ENCODE peak calls at places on chromosomes 4 and X, in four cellular contexts. One of them, this sample, is unnamed.
A peak's percentile ranks its signal among the peaks of the same experiment; 100 is the strongest.

GRCh38 chr4:2858451-2859217 is 15.0 kb downstream of the ADD1 start:
- DNase-seq in adipocyte: peak; percentile 56
- DNase-seq in tibial nerve: no peak
- DNase-seq in fibroblast of lung: peak; percentile 69
- DNase-seq in this sample: peak; percentile 56

GRCh38 chr4:163404570-163404969 is 60.9 kb downstream of the NPY5R start:
- DNase-seq in adipocyte: peak; percentile 9
- DNase-seq in tibial nerve: no peak
- DNase-seq in fibroblast of lung: no peak
- DNase-seq in this sample: peak; percentile 34

GRCh38 chr4:90970021-90970420 is 842.8 kb downstream of the CCSER1 start:
- DNase-seq in adipocyte: no peak
- DNase-seq in tibial nerve: no peak
- DNase-seq in fibroblast of lung: no peak
- DNase-seq in this sample: no peak

GRCh38 chrX:2342878-2343277 is 157.9 kb downstream of the DHRSX start:
- DNase-seq in adipocyte: peak; percentile 70
- DNase-seq in tibial nerve: no peak
- DNase-seq in fibroblast of lung: peak; percentile 65
- DNase-seq in this sample: peak; percentile 49

GRCh38 chrX:76555269-76555668 is 127.8 kb downstream of the MAGEE1 start:
- DNase-seq in adipocyte: no peak
- DNase-seq in tibial nerve: no peak
- DNase-seq in fibroblast of lung: no peak
- DNase-seq in this sample: no peak

GRCh38 chr4:88616275-88616996 is 24.2 kb downstream of the HERC3 start:
- DNase-seq in adipocyte: peak; percentile 71
- DNase-seq in tibial nerve: no peak
- DNase-seq in fibroblast of lung: peak; percentile 87
- DNase-seq in this sample: peak; percentile 81

GRCh38 chr4:159281781-159282180 is 178.9 kb downstream of the RAPGEF2 start:
- DNase-seq in adipocyte: no peak
- DNase-seq in tibial nerve: no peak
- DNase-seq in fibroblast of lung: no peak
- DNase-seq in this sample: no peak

GRCh38 chrX:123338240-123338639 is 154.2 kb downstream of the GRIA3 start:
- DNase-seq in adipocyte: no peak
- DNase-seq in tibial nerve: no peak
- DNase-seq in fibroblast of lung: no peak
- DNase-seq in this sample: no peak

GRCh38 chr4:148445071-148445902 is 3.1 kb upstream of the NR3C2 start:
- DNase-seq in adipocyte: peak; percentile 43
- DNase-seq in tibial nerve: peak; percentile 32
- DNase-seq in fibroblast of lung: no peak
- DNase-seq in this sample: no peak

GRCh38 chr4:89110541-89110985 is 770 bp upstream of the TIGD2 start:
- DNase-seq in adipocyte: no peak
- DNase-seq in tibial nerve: no peak
- DNase-seq in fibroblast of lung: no peak
- DNase-seq in this sample: no peak

GRCh38 chr4:138627096-138627495 is 384.9 kb upstream of the SLC7A11 start:
- DNase-seq in adipocyte: no peak
- DNase-seq in tibial nerve: no peak
- DNase-seq in fibroblast of lung: peak; percentile 15
- DNase-seq in this sample: peak; percentile 56

GRCh38 chr4:27018076-27018475 is 157.4 kb downstream of the STIM2 start:
- DNase-seq in adipocyte: no peak
- DNase-seq in tibial nerve: no peak
- DNase-seq in fibroblast of lung: no peak
- DNase-seq in this sample: no peak

GRCh38 chr4:27018910-27019309 is 158.3 kb downstream of the STIM2 start:
- DNase-seq in adipocyte: no peak
- DNase-seq in tibial nerve: no peak
- DNase-seq in fibroblast of lung: no peak
- DNase-seq in this sample: no peak

GRCh38 chr4:27017623-27018022 is 157.0 kb downstream of the STIM2 start:
- DNase-seq in adipocyte: no peak
- DNase-seq in tibial nerve: no peak
- DNase-seq in fibroblast of lung: no peak
- DNase-seq in this sample: no peak

GRCh38 chr4:27020203-27020602 is 159.6 kb downstream of the STIM2 start:
- DNase-seq in adipocyte: no peak
- DNase-seq in tibial nerve: no peak
- DNase-seq in fibroblast of lung: no peak
- DNase-seq in this sample: no peak

GRCh38 chr4:27019766-27020165 is 159.1 kb downstream of the STIM2 start:
- DNase-seq in adipocyte: no peak
- DNase-seq in tibial nerve: no peak
- DNase-seq in fibroblast of lung: no peak
- DNase-seq in this sample: no peak
- H3K36me3 ChIP-seq in adipocyte: peaks cover 15% of the 10 kb centered on the region
- H3K36me3 ChIP-seq in tibial nerve: peaks cover 56% of the 10 kb centered on the region
- H3K36me3 ChIP-seq in fibroblast of lung: peaks cover 2% of the 10 kb centered on the region
- H3K36me3 ChIP-seq in this sample: no peaks in the 10 kb centered on the region

DNA sequence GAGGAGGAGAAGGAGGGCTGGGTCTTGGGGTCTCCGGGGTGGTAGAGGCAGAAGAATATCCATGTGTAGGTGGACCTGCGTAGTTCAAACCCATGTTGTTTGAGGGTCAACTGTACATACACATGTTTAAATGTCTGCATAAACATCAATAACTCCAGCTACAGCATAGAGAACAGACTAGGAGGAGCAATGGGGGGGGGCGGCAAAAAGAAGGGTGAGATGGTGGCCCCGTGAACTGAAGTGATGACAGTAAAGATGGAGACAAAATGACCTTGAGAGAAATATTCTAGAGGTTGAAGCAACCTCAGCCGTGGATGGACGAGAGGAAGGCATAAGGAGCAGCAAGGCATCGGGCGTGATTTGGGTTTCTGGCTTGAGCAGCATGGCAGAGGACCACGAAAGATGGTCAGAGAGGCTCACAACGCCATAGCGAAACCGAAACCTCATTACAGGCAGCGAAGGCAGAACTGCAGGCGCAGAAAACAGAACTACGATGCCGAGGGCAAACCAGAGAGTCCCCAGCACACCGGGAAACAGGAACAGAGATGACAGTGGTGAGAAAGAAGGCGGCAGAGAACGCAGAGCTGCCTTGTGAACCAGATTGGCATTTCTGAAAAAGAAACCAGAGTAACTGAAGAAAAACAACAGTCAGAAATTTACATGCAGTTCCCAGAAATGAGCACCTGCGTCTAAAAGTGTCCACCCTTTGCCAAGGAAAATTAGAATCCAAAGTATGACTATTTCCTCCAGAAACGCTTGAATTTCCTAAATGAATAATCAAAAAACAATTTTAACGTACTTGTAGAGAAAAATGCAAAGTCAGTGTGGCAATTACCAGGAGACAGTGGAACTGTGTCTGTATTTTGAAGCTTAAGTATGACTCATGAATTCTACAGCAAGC is 50.2 kb upstream of the ENPP6 start:
- DNase-seq in adipocyte: peak; percentile 88
- DNase-seq in tibial nerve: no peak
- DNase-seq in fibroblast of lung: peak; percentile 86
- DNase-seq in this sample: peak; percentile 60
- H3K4me3 ChIP-seq in adipocyte: peak overlapping the region; percentile 72
- H3K4me3 ChIP-seq in tibial nerve: peak overlapping the region; percentile 16
- H3K4me3 ChIP-seq in fibroblast of lung: peak overlapping the region; percentile 26
- H3K4me3 ChIP-seq in this sample: peak overlapping the region; percentile 61

GRCh38 chrX:47452112-47452511 is 30.9 kb downstream of the ZNF41 start:
- DNase-seq in adipocyte: no peak
- DNase-seq in tibial nerve: no peak
- DNase-seq in fibroblast of lung: no peak
- DNase-seq in this sample: no peak

GRCh38 chrX:47446431-47446830 is 36.6 kb downstream of the ZNF41 start:
- DNase-seq in adipocyte: no peak
- DNase-seq in tibial nerve: no peak
- DNase-seq in fibroblast of lung: no peak
- DNase-seq in this sample: no peak

GRCh38 chrX:47447607-47448006 is 35.4 kb downstream of the ZNF41 start:
- DNase-seq in adipocyte: no peak
- DNase-seq in tibial nerve: no peak
- DNase-seq in fibroblast of lung: no peak
- DNase-seq in this sample: no peak

GRCh38 chrX:47448165-47448806 is 34.7 kb downstream of the ZNF41 start:
- DNase-seq in adipocyte: no peak
- DNase-seq in tibial nerve: no peak
- DNase-seq in fibroblast of lung: no peak
- DNase-seq in this sample: no peak

GRCh38 chrX:47446971-47447370 is 36.1 kb downstream of the ZNF41 start:
- DNase-seq in adipocyte: no peak
- DNase-seq in tibial nerve: no peak
- DNase-seq in fibroblast of lung: no peak
- DNase-seq in this sample: no peak
- H3K9me3 ChIP-seq in adipocyte: peaks cover 90% of the 10 kb centered on the region
- H3K9me3 ChIP-seq in tibial nerve: no peaks in the 10 kb centered on the region
- H3K9me3 ChIP-seq in fibroblast of lung: no peaks in the 10 kb centered on the region
- H3K9me3 ChIP-seq in this sample: peaks cover 3% of the 10 kb centered on the region

GRCh38 chrX:103780701-103781402 is 4.2 kb downstream of the PLP1 start:
- DNase-seq in adipocyte: no peak
- DNase-seq in tibial nerve: no peak
- DNase-seq in fibroblast of lung: no peak
- DNase-seq in this sample: no peak

GRCh38 chrX:103773445-103773844 is 3.2 kb upstream of the PLP1 start:
- DNase-seq in adipocyte: no peak
- DNase-seq in tibial nerve: no peak
- DNase-seq in fibroblast of lung: no peak
- DNase-seq in this sample: no peak

GRCh38 chrX:103779156-103779555 is 2.5 kb downstream of the PLP1 start:
- DNase-seq in adipocyte: no peak
- DNase-seq in tibial nerve: no peak
- DNase-seq in fibroblast of lung: no peak
- DNase-seq in this sample: no peak

GRCh38 chrX:103774070-103774642 is 2.5 kb upstream of the PLP1 start:
- DNase-seq in adipocyte: peak; percentile 50
- DNase-seq in tibial nerve: no peak
- DNase-seq in fibroblast of lung: peak; percentile 74
- DNase-seq in this sample: peak; percentile 6

DNA sequence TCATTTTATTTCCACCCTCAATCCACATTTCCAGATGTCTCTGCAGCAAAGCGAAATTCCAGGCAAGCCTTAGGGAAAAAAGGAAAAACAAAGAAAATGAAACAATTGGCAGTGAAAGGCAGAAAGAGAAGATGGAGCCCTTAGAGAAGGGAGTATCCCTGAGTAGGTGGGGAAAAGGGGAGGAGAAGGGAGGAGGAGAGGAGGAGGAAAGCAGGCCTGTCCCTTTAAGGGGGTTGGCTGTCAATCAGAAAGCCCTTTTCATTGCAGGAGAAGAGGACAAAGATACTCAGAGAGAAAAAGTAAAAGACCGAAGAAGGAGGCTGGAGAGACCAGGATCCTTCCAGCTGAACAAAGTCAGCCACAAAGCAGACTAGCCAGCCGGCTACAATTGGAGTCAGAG is at the start of gene PLP1:
- DNase-seq in adipocyte: no peak
- DNase-seq in tibial nerve: no peak
- DNase-seq in fibroblast of lung: no peak
- DNase-seq in this sample: no peak
- H3K36me3 ChIP-seq in adipocyte: no peaks in the 10 kb centered on the region
- H3K36me3 ChIP-seq in tibial nerve: no peaks in the 10 kb centered on the region
- H3K36me3 ChIP-seq in fibroblast of lung: no peaks in the 10 kb centered on the region
- H3K36me3 ChIP-seq in this sample: no peaks in the 10 kb centered on the region

GRCh38 chr4:184170996-184171395 is 46.7 kb downstream of the ENPP6 start:
- DNase-seq in adipocyte: peak; percentile 33
- DNase-seq in tibial nerve: no peak
- DNase-seq in fibroblast of lung: peak; percentile 54
- DNase-seq in this sample: peak; percentile 96

GRCh38 chr4:184167576-184167975 is 50.1 kb downstream of the ENPP6 start:
- DNase-seq in adipocyte: no peak
- DNase-seq in tibial nerve: no peak
- DNase-seq in fibroblast of lung: no peak
- DNase-seq in this sample: no peak

GRCh38 chr4:184169225-184169867 is 48.3 kb downstream of the ENPP6 start:
- DNase-seq in adipocyte: no peak
- DNase-seq in tibial nerve: no peak
- DNase-seq in fibroblast of lung: no peak
- DNase-seq in this sample: no peak

GRCh38 chr4:184166736-184167135 is 50.9 kb downstream of the ENPP6 start:
- DNase-seq in adipocyte: no peak
- DNase-seq in tibial nerve: no peak
- DNase-seq in fibroblast of lung: no peak
- DNase-seq in this sample: no peak

DNA sequence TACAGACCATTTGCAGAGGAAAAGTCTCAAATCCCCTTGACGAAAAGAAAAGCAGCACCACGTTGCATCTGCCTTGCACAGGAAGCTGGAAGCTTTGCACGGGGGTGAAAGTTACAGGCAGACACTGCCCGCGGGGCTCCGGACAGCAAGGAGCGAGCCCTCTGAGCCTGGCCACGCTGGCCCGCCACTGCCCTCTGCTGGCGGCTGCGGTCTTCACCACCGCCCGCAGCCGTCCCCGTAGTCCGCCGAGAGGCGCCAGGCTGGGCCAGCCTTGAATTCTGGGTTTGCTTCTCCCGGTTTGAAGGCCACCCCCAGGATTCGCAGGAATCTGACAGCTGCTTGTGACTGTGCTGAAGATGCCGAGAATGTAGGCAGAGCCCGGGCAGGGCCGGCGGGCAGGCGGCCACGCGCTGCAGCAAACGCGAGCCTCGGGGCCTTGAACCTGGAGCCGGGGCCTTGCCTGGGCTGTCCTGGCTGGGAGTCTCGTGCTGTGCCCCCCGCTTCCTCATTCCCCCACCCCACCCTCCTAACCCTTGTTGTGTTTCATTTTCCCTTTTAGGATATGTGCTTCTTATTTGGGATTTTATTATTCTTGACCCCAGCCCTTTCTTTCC is 49.2 kb downstream of the ENPP6 start:
- DNase-seq in adipocyte: peak; percentile 78
- DNase-seq in tibial nerve: peak; percentile 59
- DNase-seq in fibroblast of lung: peak; percentile 62
- DNase-seq in this sample: peak; percentile 91
- H3K4me3 ChIP-seq in adipocyte: peak overlapping the region; percentile 25
- H3K4me3 ChIP-seq in tibial nerve: no peak overlapping the region
- H3K4me3 ChIP-seq in fibroblast of lung: no peak overlapping the region
- H3K4me3 ChIP-seq in this sample: no peak overlapping the region

GRCh38 chr4:71863457-71863856 is 79.6 kb upstream of the GC start:
- DNase-seq in adipocyte: no peak
- DNase-seq in tibial nerve: no peak
- DNase-seq in fibroblast of lung: no peak
- DNase-seq in this sample: no peak
- H3K9me3 ChIP-seq in adipocyte: peaks cover 34% of the 10 kb centered on the region
- H3K9me3 ChIP-seq in tibial nerve: no peaks in the 10 kb centered on the region
- H3K9me3 ChIP-seq in fibroblast of lung: no peaks in the 10 kb centered on the region
- H3K9me3 ChIP-seq in this sample: peaks cover 4% of the 10 kb centered on the region